ENCODE peak calls at places on chromosomes 13 and 19, in four cellular contexts. P is H1, Q is GM12878, V is K562. L is an unnamed sample.

GRCh38 chr13:25932353-25932752 is 119.5 kb downstream of the SHISA2 start:
- DNase-seq in P (no peak), Q (no peak), V (no peak), L (no peak)

GRCh38 chr13:24693862-24694471 is 13.8 kb downstream of the ATP12A start:
- DNase-seq in P (peak; percentile 75), Q (no peak), V (peak; percentile 76), L (peak; percentile 60)

GRCh38 chr13:78657699-78658629 is 991 bp downstream of the OBI1 start:
- DNase-seq in P (no peak), Q (no peak), V (no peak), L (peak; percentile 74)

GRCh38 chr13:111156421-111156820 is 41.3 kb downstream of the ARHGEF7 start:
- DNase-seq in P (no peak), Q (no peak), V (no peak), L (no peak)

GRCh38 chr19:47056416-47056815 is 8.0 kb upstream of the TMEM160 start:
- DNase-seq in P (no peak), Q (no peak), V (no peak), L (no peak)

GRCh38 chr13:51769455-51770127 is 34.4 kb downstream of the DHRS12 start:
- DNase-seq in P (no peak), Q (no peak), V (no peak), L (no peak)

GRCh38 chr13:22049384-22049783 is 378.5 kb downstream of the FGF9 start:
- DNase-seq in P (no peak), Q (no peak), V (no peak), L (no peak)

GRCh38 chr19:5665781-5666513 is 14.4 kb downstream of the MICOS13 start:
- DNase-seq in P (no peak), Q (peak; percentile 20), V (peak; percentile 41), L (peak; percentile 69)

GRCh38 chr13:34247596-34247995 is 429.6 kb downstream of the RFC3 start:
- DNase-seq in P (no peak), Q (no peak), V (no peak), L (no peak)
- TF ChIP-seq CBX5 in P (no peak), Q (no peak), V (no peak), L (no peak)

GRCh38 chr13:113646376-113646775 is 11.6 kb downstream of the ATP4B start:
- DNase-seq in P (no peak), Q (no peak), V (no peak), L (no peak)

GRCh38 chr13:113649212-113649611 is 8.8 kb downstream of the ATP4B start:
- DNase-seq in P (no peak), Q (no peak), V (no peak), L (no peak)

GRCh38 chr13:113646921-113647340 is 11.1 kb downstream of the ATP4B start:
- DNase-seq in P (no peak), Q (no peak), V (no peak), L (no peak)

GRCh38 chr13:113648218-113648615 is 9.8 kb downstream of the ATP4B start:
- DNase-seq in P (no peak), Q (no peak), V (no peak), L (no peak)

DNA sequence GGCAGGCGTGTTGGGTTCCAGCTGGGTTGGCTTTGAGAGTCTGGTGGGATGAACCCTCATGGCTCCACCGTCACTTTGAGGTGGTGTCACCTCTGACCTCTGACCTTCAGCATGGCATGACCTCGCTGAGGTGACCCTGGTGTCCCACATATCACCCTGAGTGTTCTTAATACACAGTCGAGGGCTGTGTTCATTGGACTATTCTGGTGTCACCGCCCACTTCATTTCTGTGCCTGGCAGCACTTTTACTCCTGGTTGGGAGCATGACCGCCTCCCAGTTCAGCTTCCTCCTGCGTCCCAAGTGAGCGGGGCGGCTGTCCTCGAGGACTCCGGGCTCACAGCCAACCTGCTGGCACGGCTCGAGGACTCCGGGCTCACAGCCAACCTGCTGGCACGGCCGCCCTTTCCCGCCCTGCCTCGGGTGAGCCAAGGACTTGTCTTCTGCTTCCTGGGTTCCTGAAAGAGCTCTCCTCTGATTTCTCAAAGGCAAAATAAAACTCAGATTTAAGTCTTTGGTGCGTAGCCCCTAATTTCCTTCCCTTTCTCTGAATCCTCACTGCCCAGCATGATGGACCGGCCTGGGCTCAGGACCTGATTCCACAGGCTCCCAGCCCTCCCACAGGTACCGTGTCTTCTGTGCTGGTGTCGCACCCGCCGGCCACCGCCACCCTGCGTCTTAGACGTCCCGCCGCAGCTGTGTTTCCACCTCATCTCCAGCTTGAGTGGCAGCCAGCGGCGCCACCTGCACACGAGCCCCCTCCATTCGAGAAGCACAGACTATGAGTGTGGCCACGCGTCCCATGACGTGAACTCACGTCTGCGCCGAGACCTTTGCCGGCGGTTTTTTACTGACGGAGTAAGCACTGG is 10.4 kb downstream of the ATP4B start:
- DNase-seq in P (no peak), Q (no peak), V (no peak), L (no peak)
- TF ChIP-seq CBX5 in P (no peak), Q (no peak), V (no peak), L (no peak)

GRCh38 chr13:32811297-32811800 is 204.9 kb upstream of the KL start:
- DNase-seq in P (no peak), Q (peak; percentile 62), V (no peak), L (no peak)
- TF ChIP-seq CBX5 in P (no peak), Q (peak; percentile 87), V (no peak), L (no peak)

DNA sequence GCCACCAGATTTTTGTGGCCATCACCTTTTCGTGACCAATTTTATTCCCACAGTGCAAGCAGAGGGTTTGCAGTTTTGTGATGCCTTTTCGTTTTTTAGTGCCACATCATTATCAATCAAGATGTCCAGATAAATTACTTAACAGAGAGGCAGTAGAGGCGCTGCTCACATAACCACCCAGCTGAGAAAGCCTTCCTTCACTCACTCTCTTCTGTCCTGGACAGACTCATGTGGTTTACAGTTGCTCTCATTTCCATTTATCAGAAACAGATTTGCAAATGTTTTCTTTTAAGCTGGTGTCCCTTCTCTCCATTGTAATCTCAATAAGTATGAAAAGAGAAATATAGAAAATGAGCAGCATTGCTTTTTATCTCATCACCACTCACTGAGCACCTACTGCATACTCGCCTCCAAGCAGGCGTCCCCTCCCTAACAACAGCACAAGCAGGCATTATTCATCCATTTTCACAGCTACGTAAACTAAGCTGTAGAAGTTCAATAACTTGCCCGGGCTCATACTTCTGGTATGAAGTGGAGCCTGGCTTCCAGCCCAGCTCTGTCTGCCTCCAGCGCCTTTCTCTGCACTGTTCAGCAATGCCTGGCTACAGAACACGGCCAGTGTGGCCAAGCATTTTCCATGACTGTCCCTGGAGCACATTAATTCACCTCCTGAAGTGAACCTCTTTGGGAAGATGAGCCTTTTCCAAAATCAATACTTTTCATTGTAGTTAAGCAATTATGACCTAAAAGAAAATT is 34.6 kb upstream of the KATNAL1 start:
- DNase-seq in P (no peak), Q (no peak), V (no peak), L (no peak)
- TF ChIP-seq CBX5 in P (no peak), Q (no peak), V (no peak), L (no peak)

DNA sequence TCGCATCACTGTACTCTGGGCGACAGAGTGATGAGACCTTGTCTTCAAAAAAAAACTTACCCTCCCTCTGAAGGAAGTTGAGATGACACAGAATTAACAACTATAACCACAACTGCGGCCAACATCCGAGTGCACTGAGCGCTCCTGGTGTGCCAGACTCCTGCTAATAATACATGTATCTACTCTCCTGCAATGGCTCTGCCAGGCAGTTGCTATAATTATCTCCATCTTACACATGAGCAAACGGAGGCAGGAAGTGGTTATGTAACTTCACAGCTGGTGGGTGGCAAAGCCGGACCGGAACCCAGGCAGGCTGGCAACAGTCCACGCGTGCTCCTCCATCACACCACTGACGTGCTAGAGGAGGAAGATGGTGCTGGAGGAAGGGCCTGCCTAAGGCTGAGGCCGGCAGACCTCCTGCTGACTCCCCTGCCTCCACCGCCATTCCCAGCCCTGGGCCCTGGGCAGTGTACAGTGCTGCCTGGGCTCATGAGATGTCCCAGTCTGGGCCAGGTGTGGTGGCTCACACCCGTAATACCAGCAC is 12.6 kb downstream of the XRCC1 start:
- DNase-seq in P (no peak), Q (peak; percentile 91), V (no peak), L (no peak)
- TF ChIP-seq CBX5 in P (no peak), Q (no peak), V (no peak), L (no peak)